ENCODE peak calls at places on chromosome 3, in six cellular contexts. Z, G, Q, C, K and D are unnamed samples.
A peak's percentile ranks its signal among the peaks of the same experiment; 100 is the strongest.

GRCh38 chr3:32313169-32313568 is 74.7 kb downstream of the CMTM8 start:
- DNase-seq in Z (no peak), G (no peak), Q (no peak), C (no peak), K (no peak), D (no peak)

GRCh38 chr3:162366382-162366781 is 869.8 kb downstream of the OTOL1 start:
- DNase-seq in Z (no peak), G (no peak), Q (no peak), C (no peak), K (no peak), D (no peak)

GRCh38 chr3:123351396-123351945 is 97.4 kb downstream of the ADCY5 start:
- DNase-seq in Z (no peak), G (no peak), Q (no peak), C (no peak), K (no peak), D (no peak)

GRCh38 chr3:131283862-131284261 is 97.7 kb upstream of the NUDT16 start:
- DNase-seq in Z (no peak), G (no peak), Q (no peak), C (no peak), K (no peak), D (no peak)

GRCh38 chr3:34292605-34293300 is 494.3 kb downstream of the PDCD6IP start:
- DNase-seq in Z (no peak), G (no peak), Q (no peak), C (no peak), K (no peak), D (no peak)

GRCh38 chr3:16137044-16137443 is 37.4 kb upstream of the GALNT15 start:
- DNase-seq in Z (no peak), G (no peak), Q (peak; percentile 37), C (no peak), K (no peak), D (no peak)

GRCh38 chr3:177147790-177148189 is 49.5 kb downstream of the TBL1XR1 start:
- DNase-seq in Z (no peak), G (no peak), Q (no peak), C (no peak), K (no peak), D (no peak)

GRCh38 chr3:30689202-30689641 is 82.8 kb downstream of the TGFBR2 start:
- DNase-seq in Z (no peak), G (no peak), Q (peak; percentile 57), C (no peak), K (peak; percentile 69), D (no peak)

GRCh38 chr3:58628823-58629562 is 37.6 kb downstream of the FAM3D start:
- DNase-seq in Z (no peak), G (no peak), Q (peak; percentile 92), C (no peak), K (no peak), D (no peak)

GRCh38 chr3:170584585-170585007 is 1.3 kb downstream of the SLC7A14 start:
- DNase-seq in Z (no peak), G (no peak), Q (peak; percentile 63), C (peak; percentile 74), K (peak; percentile 44), D (no peak)

GRCh38 chr3:40047406-40047805 is 238.0 kb downstream of the MYRIP start:
- DNase-seq in Z (no peak), G (no peak), Q (no peak), C (no peak), K (no peak), D (no peak)

GRCh38 chr3:30908466-30909037 is 14.1 kb upstream of the GADL1 start:
- DNase-seq in Z (no peak), G (peak; percentile 32), Q (no peak), C (no peak), K (no peak), D (no peak)

GRCh38 chr3:150411106-150411460 is 3.0 kb downstream of the TSC22D2 start:
- DNase-seq in Z (no peak), G (no peak), Q (no peak), C (no peak), K (no peak), D (no peak)

GRCh38 chr3:70716832-70717231 is 404.4 kb upstream of the MDFIC2 start:
- DNase-seq in Z (no peak), G (no peak), Q (peak; percentile 70), C (no peak), K (peak; percentile 3), D (no peak)

GRCh38 chr3:72591522-72592421 is 256.5 kb downstream of the SHQ1 start:
- DNase-seq in Z (no peak), G (no peak), Q (peak; percentile 43), C (no peak), K (peak; percentile 78), D (no peak)

GRCh38 chr3:148815736-148816135 is 11.9 kb upstream of the CPB1 start:
- DNase-seq in Z (no peak), G (no peak), Q (no peak), C (no peak), K (no peak), D (no peak)

GRCh38 chr3:53630547-53630946 is 136.1 kb downstream of the CACNA1D start:
- DNase-seq in Z (no peak), G (no peak), Q (no peak), C (no peak), K (peak; percentile 29), D (no peak)

GRCh38 chr3:18008706-18009363 is 266.4 kb upstream of the TBC1D5 start:
- DNase-seq in Z (no peak), G (no peak), Q (no peak), C (no peak), K (no peak), D (no peak)

GRCh38 chr3:78831446-78831972 is 936.3 kb downstream of the ROBO1 start:
- DNase-seq in Z (no peak), G (no peak), Q (no peak), C (no peak), K (no peak), D (no peak)

GRCh38 chr3:40169983-40170382 is 139.5 kb upstream of the EIF1B start:
- DNase-seq in Z (no peak), G (no peak), Q (no peak), C (no peak), K (no peak), D (no peak)

GRCh38 chr3:24704496-24704895 is 209.8 kb upstream of the THRB start:
- DNase-seq in Z (no peak), G (no peak), Q (peak; percentile 68), C (no peak), K (peak; percentile 84), D (no peak)

GRCh38 chr3:115855911-115856310 is 232.6 kb downstream of the GAP43 start:
- DNase-seq in Z (no peak), G (no peak), Q (peak; percentile 4), C (no peak), K (no peak), D (no peak)

GRCh38 chr3:124696011-124696410 is 34.2 kb upstream of the UMPS start:
- DNase-seq in Z (no peak), G (no peak), Q (no peak), C (no peak), K (no peak), D (no peak)

GRCh38 chr3:88589131-88589530 is 439.4 kb downstream of the C3orf38 start:
- DNase-seq in Z (no peak), G (no peak), Q (no peak), C (no peak), K (no peak), D (no peak)

GRCh38 chr3:47661121-47661752 is 82.6 kb upstream of the CSPG5 start:
- DNase-seq in Z (no peak), G (no peak), Q (peak; percentile 84), C (no peak), K (peak; percentile 27), D (no peak)

GRCh38 chr3:52253314-52254260 is 8.0 kb downstream of the PPM1M start:
- DNase-seq in Z (peak; percentile 73), G (no peak), Q (no peak), C (peak; percentile 61), K (no peak), D (no peak)

GRCh38 chr3:152703245-152703900 is 131.6 kb upstream of the P2RY1 start:
- DNase-seq in Z (no peak), G (no peak), Q (no peak), C (no peak), K (no peak), D (no peak)

GRCh38 chr3:188294823-188295487 is 141.0 kb downstream of the LPP start:
- DNase-seq in Z (no peak), G (peak; percentile 62), Q (peak; percentile 97), C (no peak), K (peak; percentile 95), D (peak; percentile 57)

GRCh38 chr3:10242182-10243065 is 5.8 kb upstream of the TATDN2 start:
- DNase-seq in Z (peak; percentile 56), G (no peak), Q (peak; percentile 88), C (no peak), K (no peak), D (no peak)

GRCh38 chr3:168878655-168879054 is 782.9 kb upstream of the GOLIM4 start:
- DNase-seq in Z (no peak), G (no peak), Q (peak; percentile 6), C (no peak), K (peak; percentile 39), D (no peak)

GRCh38 chr3:183807329-183807728 is 18.0 kb downstream of the MAP6D1 start:
- DNase-seq in Z (no peak), G (peak; percentile 25), Q (no peak), C (no peak), K (no peak), D (peak; percentile 98)

GRCh38 chr3:47594792-47595191 is 16.1 kb upstream of the CSPG5 start:
- DNase-seq in Z (no peak), G (no peak), Q (no peak), C (no peak), K (peak; percentile 80), D (no peak)